ENCODE peak calls at places on chromosomes 13 and 19, in four cellular contexts. X, D, I and Y are unnamed samples.

GRCh38 chr13:95060120-95060519 is 241.1 kb downstream of the ABCC4 start:
- DNase-seq in X (no peak), D (no peak), I (no peak), Y (no peak)

GRCh38 chr13:46324976-46325375 is 62.1 kb downstream of the RUBCNL start:
- DNase-seq in X (no peak), D (peak; percentile 5), I (no peak), Y (no peak)

GRCh38 chr19:6802336-6803035 is 30.0 kb downstream of the VAV1 start:
- DNase-seq in X (peak; percentile 46), D (peak; percentile 33), I (no peak), Y (no peak)

GRCh38 chr13:76271728-76272232 is 614.4 kb downstream of the KCTD12 start:
- DNase-seq in X (no peak), D (peak; percentile 1), I (no peak), Y (peak; percentile 7)

GRCh38 chr13:51262501-51263211 is 40.5 kb downstream of the FAM124A start:
- DNase-seq in X (no peak), D (no peak), I (peak; percentile 20), Y (no peak)

GRCh38 chr13:93080587-93080986 is 146.0 kb upstream of the GPC6 start:
- DNase-seq in X (no peak), D (peak; percentile 8), I (no peak), Y (peak; percentile 10)

GRCh38 chr19:3604987-3605343 is 1.7 kb downstream of the TBXA2R start:
- DNase-seq in X (no peak), D (no peak), I (no peak), Y (no peak)

GRCh38 chr19:1611353-1611752 is 6.1 kb upstream of the UQCR11 start:
- DNase-seq in X (no peak), D (no peak), I (no peak), Y (no peak)

GRCh38 chr19:38869160-38869835 is 8.8 kb downstream of the RINL start:
- DNase-seq in X (peak; percentile 44), D (no peak), I (no peak), Y (no peak)

GRCh38 chr13:28044608-28045007 is 55.8 kb downstream of the FLT3 start:
- DNase-seq in X (no peak), D (peak; percentile 30), I (no peak), Y (peak; percentile 83)

GRCh38 chr13:102913924-102914628 is 68.2 kb downstream of the ERCC5 start:
- DNase-seq in X (no peak), D (peak; percentile 11), I (no peak), Y (peak; percentile 16)

GRCh38 chr19:1101337-1101698 is 2.5 kb upstream of the GPX4 start:
- DNase-seq in X (no peak), D (no peak), I (no peak), Y (no peak)

GRCh38 chr19:15563325-15563794 is 51.7 kb upstream of the CYP4F8 start:
- DNase-seq in X (no peak), D (peak; percentile 13), I (no peak), Y (no peak)

GRCh38 chr19:917323-918151 is at the start of gene KISS1R:
- DNase-seq in X (peak; percentile 82), D (no peak), I (peak; percentile 46), Y (peak; percentile 34)

GRCh38 chr19:48341515-48342413 is 16.4 kb downstream of the EMP3 start:
- DNase-seq in X (no peak), D (no peak), I (no peak), Y (no peak)

GRCh38 chr19:17125728-17126677 is 50.4 kb downstream of the MYO9B start:
- DNase-seq in X (peak; percentile 67), D (no peak), I (no peak), Y (peak; percentile 25)

GRCh38 chr19:30087381-30088138 is 145.5 kb downstream of the URI1 start:
- DNase-seq in X (no peak), D (no peak), I (no peak), Y (no peak)

GRCh38 chr19:5903054-5903501 is 512 bp downstream of the NDUFA11 start:
- DNase-seq in X (no peak), D (peak; percentile 73), I (no peak), Y (peak; percentile 49)

GRCh38 chr19:42850981-42851717 is 28.4 kb downstream of the PSG1 start:
- DNase-seq in X (no peak), D (peak; percentile 99), I (no peak), Y (peak; percentile 98)

GRCh38 chr13:45873491-45874360 is 22.2 kb upstream of the SIAH3 start:
- DNase-seq in X (no peak), D (peak; percentile 65), I (no peak), Y (no peak)

GRCh38 chr19:45693168-45693788 is 812 bp downstream of the QPCTL start:
- DNase-seq in X (peak; percentile 82), D (peak; percentile 75), I (peak; percentile 75), Y (peak; percentile 57)